ENCODE peak calls at places on chromosome 7, in five cellular contexts. B, E, R, N and Z are unnamed samples.

GRCh38 chr7:20785211-20786048 is 1.3 kb downstream of the SP8 start:
- DNase-seq in E (no peak), B (no peak), N (peak; percentile 21), R (no peak), Z (no peak)

GRCh38 chr7:143884978-143885559 is 16.9 kb downstream of the TCAF1 start:
- DNase-seq in R (peak; percentile 69), E (peak; percentile 50), N (no peak), B (peak; percentile 69), Z (peak; percentile 84)

GRCh38 chr7:80896856-80897598 is 21.8 kb downstream of the SEMA3C start:
- DNase-seq in E (peak; percentile 38), R (peak; percentile 45), B (no peak), N (no peak), Z (no peak)

GRCh38 chr7:87876759-87877234 is 504 bp downstream of the DBF4 start:
- DNase-seq in B (peak; percentile 72), R (peak; percentile 55), N (peak; percentile 41), E (peak; percentile 69), Z (peak; percentile 70)

GRCh38 chr7:112452102-112452888 is 2.0 kb downstream of the IFRD1 start:
- DNase-seq in B (peak; percentile 68), R (peak; percentile 81), E (peak; percentile 69), N (peak; percentile 32), Z (peak; percentile 75)

GRCh38 chr7:158705234-158705890 is 758 bp upstream of the NCAPG2 start:
- DNase-seq in B (no peak), R (peak; percentile 14), E (no peak), N (peak; percentile 18), Z (no peak)

GRCh38 chr7:150375662-150376521 is 3.2 kb upstream of the ZNF775 start:
- DNase-seq in E (no peak), B (no peak), R (no peak), N (no peak), Z (no peak)

GRCh38 chr7:77759294-77759889 is 38.8 kb downstream of the TMEM60 start:
- DNase-seq in E (peak; percentile 87), N (peak; percentile 83), B (no peak), R (peak; percentile 66), Z (peak; percentile 87)

GRCh38 chr7:38938589-38938988 is 29.6 kb upstream of the VPS41 start:
- DNase-seq in B (no peak), R (no peak), E (no peak), N (no peak), Z (no peak)

GRCh38 chr7:66443946-66444345 is 184.7 kb upstream of the KCTD7 start:
- DNase-seq in N (no peak), B (no peak), E (peak; percentile 48), R (no peak), Z (no peak)
- TF ChIP-seq CTCF in N (no peak), B (no peak), E (no peak), R (no peak), Z (no peak)

GRCh38 chr7:94296886-94297285 is 97.8 kb upstream of the COL1A2 start:
- DNase-seq in B (no peak), N (no peak), E (peak; percentile 50), R (peak; percentile 44), Z (no peak)
- H3K4me3 ChIP-seq in B (peak overlapping the region; percentile 15), N (no peak overlapping the region), E (peak overlapping the region; percentile 37), R (peak overlapping the region; percentile 63), Z (peak overlapping the region; percentile 0)

DNA sequence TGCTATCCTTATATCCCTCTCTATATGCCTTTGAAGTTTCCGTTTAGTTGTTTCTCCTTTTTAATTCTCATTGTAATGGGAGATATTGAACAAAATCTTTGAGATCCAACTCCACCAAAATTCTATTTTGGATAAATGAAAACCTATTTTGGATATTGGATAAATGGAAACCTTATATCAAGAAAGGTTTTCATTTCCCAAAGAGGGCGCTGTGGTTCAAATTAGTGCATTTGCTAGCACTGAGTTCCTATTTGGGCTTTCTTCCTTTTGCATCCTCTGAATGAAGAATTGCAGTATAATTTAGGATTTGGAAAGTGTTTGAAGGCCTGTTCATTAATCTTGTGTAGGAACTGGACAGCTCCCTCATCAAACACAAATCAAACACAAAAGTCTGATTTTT is 80.7 kb upstream of the KLF14 start:
- DNase-seq in E (peak; percentile 67), N (peak; percentile 74), R (peak; percentile 52), B (no peak), Z (peak; percentile 63)
- TF ChIP-seq CTCF in E (peak; percentile 52), N (peak; percentile 83), R (peak; percentile 68), B (no peak), Z (peak; percentile 58)

GRCh38 chr7:108327353-108327752 is 128.9 kb downstream of the NRCAM start:
- DNase-seq in E (no peak), R (no peak), B (no peak), N (no peak), Z (no peak)
- H3K4me3 ChIP-seq in E (no peak overlapping the region), R (no peak overlapping the region), B (no peak overlapping the region), N (no peak overlapping the region), Z (no peak overlapping the region)

GRCh38 chr7:138254444-138254843 is 178.2 kb downstream of the AKR1D1 start:
- DNase-seq in E (no peak), B (no peak), N (no peak), R (no peak), Z (no peak)
- TF ChIP-seq CTCF in E (no peak), B (no peak), N (no peak), R (no peak), Z (no peak)

DNA sequence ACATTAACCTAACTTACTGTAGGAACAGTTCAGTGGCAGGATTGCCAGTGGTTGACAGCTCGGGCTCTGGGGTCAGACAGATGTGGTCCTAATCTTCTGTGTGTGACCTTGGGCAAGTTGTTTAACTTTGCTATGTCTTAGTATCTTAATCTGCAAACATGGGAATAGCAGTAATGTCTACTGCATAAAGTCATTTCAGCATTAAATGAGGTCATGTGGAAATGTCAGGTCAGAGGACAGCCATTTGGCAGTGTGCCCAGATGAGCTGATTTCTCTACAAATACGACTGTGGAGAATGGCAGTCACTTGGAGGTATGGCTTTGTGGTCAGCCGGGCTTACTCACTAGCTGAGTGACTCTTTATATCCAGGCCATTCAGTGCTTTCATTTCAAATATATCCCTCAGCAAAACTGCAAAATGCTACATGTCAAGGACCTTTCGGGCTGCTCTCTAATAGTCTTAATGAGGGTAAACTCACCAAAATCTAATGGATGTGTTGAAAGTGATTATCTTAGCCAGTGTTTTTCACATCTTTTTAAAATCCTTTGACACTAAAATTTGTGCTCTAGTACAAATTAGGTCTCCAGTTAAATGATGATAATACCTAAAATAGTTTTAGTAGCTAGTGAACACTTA is 171.4 kb downstream of the ST7 start:
- DNase-seq in N (peak; percentile 96), B (peak; percentile 79), R (peak; percentile 91), E (peak; percentile 99), Z (peak; percentile 98)
- H3K4me3 ChIP-seq in N (peak overlapping the region; percentile 48), B (no peak overlapping the region), R (no peak overlapping the region), E (no peak overlapping the region), Z (no peak overlapping the region)

DNA sequence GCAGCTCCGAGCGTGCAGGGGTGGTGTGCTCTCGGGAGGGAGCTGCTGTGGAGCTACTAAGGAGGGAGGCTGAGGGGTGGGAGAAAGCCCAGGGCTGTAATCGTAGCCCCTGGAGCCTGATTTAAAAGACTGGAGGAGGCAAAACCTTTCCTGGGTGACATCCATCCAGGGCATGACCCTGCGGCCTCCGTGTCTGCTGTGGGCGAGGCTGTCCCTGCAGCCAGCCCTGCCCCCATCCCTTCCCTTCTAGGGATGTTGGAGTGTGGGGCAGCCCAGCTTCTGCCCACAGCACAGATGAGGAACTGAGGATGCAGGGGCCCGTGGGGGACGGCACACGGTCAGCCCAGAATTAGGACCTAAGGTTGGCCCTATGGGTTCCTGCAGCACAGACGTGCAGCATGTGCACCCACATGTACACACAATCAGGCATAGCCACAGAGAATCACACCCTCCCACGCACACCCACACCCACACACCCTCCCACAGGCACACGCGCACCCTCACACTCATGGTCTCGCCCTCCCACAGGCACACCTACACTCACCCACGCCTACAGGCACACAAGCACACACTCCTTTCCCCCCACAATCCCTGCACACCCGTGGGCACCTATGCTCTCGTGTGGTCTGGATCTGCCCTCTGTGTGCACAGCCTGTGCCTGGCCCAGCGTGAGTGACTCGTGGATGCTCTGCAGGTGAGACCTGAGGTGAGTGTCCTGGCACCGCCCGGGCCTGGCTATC is 110.6 kb upstream of the FAM20C start:
- DNase-seq in B (no peak), N (peak; percentile 17), R (no peak), E (no peak), Z (no peak)
- TF ChIP-seq CTCF in B (no peak), N (no peak), R (no peak), E (no peak), Z (no peak)

GRCh38 chr7:26157520-26158105 is 5.6 kb downstream of the NFE2L3 start:
- DNase-seq in R (no peak), E (no peak), B (no peak), N (peak; percentile 74), Z (no peak)
- H3K4me3 ChIP-seq in R (no peak overlapping the region), E (no peak overlapping the region), B (no peak overlapping the region), N (peak overlapping the region; percentile 62), Z (no peak overlapping the region)

GRCh38 chr7:33807779-33808482 is 97.4 kb upstream of the BMPER start:
- DNase-seq in B (no peak), N (peak; percentile 67), E (peak; percentile 94), R (peak; percentile 85), Z (peak; percentile 93)
- TF ChIP-seq CTCF in B (no peak), N (peak; percentile 86), E (peak; percentile 60), R (peak; percentile 52), Z (peak; percentile 77)